ENCODE peak calls at places on chromosomes 7 and 10, in five cellular contexts. P is mesothelial cell of epicardium, Y is NCI-H1092, W is fibroblast of pulmonary artery, J is GM10248. U is an unnamed sample.

GRCh38 chr7:106243893-106244292 is 40.9 kb downstream of the NAMPT start:
- DNase-seq in W (peak), Y (no peak), J (no peak), P (no peak), U (no peak)

GRCh38 chr7:2775376-2775775 is 68.7 kb downstream of the GNA12 start:
- DNase-seq in W (no peak), J (no peak), Y (no peak), P (no peak), U (peak)

GRCh38 chr7:142889825-142890224 is 4.3 kb upstream of the TRPV6 start:
- DNase-seq in J (no peak), W (no peak), Y (no peak), P (no peak), U (peak)

GRCh38 chr7:143222782-143223181 is 945 bp downstream of the TAS2R40 start:
- DNase-seq in P (no peak), Y (no peak), J (no peak), W (no peak), U (no peak)

GRCh38 chr7:22185559-22185958 is 171.4 kb downstream of the RAPGEF5 start:
- DNase-seq in P (no peak), Y (no peak), J (no peak), W (no peak), U (no peak)

GRCh38 chr10:87775766-87776165 is 42.3 kb downstream of the ATAD1 start:
- DNase-seq in W (peak), J (no peak), Y (no peak), P (no peak), U (no peak)

GRCh38 chr7:43379197-43379596 is 203.7 kb upstream of the STK17A start:
- DNase-seq in J (no peak), P (no peak), W (no peak), Y (no peak), U (no peak)

GRCh38 chr7:21767300-21767900 is 178.3 kb downstream of the CDCA7L start:
- DNase-seq in Y (peak), W (peak), P (peak), J (peak), U (no peak)